ENCODE peak calls at places on chromosomes 11 and 22, in six cellular contexts. D, R, S, V, G and X are unnamed samples. For H3K36me3, the result is how much of the 10 kb centered on the place peaks cover.

GRCh38 chr22:44398791-44399190 is 86.0 kb upstream of the SHISAL1 start:
- DNase-seq in R (peak), D (no peak), S (no peak), G (no peak), V (no peak), X (peak)

GRCh38 chr11:125105921-125106320 is 5.5 kb downstream of the TMEM218 start:
- DNase-seq in R (no peak), D (no peak), G (no peak), V (no peak), S (no peak), X (no peak)

GRCh38 chr11:117816151-117816741 is 8.3 kb downstream of the FXYD2 start:
- DNase-seq in V (peak), S (no peak), R (no peak), G (no peak), D (no peak), X (no peak)

GRCh38 chr22:29773233-29773632 is 6.1 kb downstream of the UQCR10 start:
- DNase-seq in D (no peak), S (peak), R (no peak), G (no peak), V (no peak), X (no peak)

GRCh38 chr11:43327987-43328386 is 16.2 kb downstream of the API5 start:
- DNase-seq in D (no peak), S (no peak), V (peak), G (peak), R (no peak), X (no peak)

GRCh38 chr11:69969890-69970784 is 108.0 kb upstream of the ANO1 start:
- DNase-seq in V (no peak), D (no peak), S (no peak), G (peak), R (no peak), X (no peak)

GRCh38 chr11:128432926-128433325 is 154.4 kb downstream of the ETS1 start:
- DNase-seq in V (no peak), G (no peak), D (no peak), S (no peak), R (no peak), X (no peak)

GRCh38 chr11:94593030-94593429 is 25.9 kb downstream of the PIWIL4 start:
- DNase-seq in G (no peak), V (no peak), R (no peak), S (no peak), D (no peak), X (no peak)

GRCh38 chr11:26801601-26802000 is 79.7 kb upstream of the SLC5A12 start:
- DNase-seq in S (no peak), D (no peak), R (no peak), V (no peak), G (no peak), X (no peak)

GRCh38 chr11:117900144-117900651 is 23.7 kb upstream of the FXYD6 start:
- DNase-seq in G (no peak), R (peak), S (no peak), V (no peak), D (no peak), X (no peak)

GRCh38 chr11:85953491-85954143 is 98.4 kb downstream of the CCDC83 start:
- DNase-seq in G (no peak), S (no peak), V (no peak), R (no peak), D (no peak), X (no peak)

GRCh38 chr22:42077486-42078125 is 1.9 kb upstream of the SMDT1 start:
- DNase-seq in V (no peak), G (no peak), R (peak), S (no peak), D (no peak), X (no peak)

GRCh38 chr11:1283091-1283511 is 26.3 kb downstream of the TOLLIP start:
- DNase-seq in R (no peak), S (no peak), V (no peak), G (no peak), D (no peak), X (no peak)
- H3K36me3 ChIP-seq in R (half or more), S (under half), V (under half), G (under half), D (under half), X (under half)

DNA sequence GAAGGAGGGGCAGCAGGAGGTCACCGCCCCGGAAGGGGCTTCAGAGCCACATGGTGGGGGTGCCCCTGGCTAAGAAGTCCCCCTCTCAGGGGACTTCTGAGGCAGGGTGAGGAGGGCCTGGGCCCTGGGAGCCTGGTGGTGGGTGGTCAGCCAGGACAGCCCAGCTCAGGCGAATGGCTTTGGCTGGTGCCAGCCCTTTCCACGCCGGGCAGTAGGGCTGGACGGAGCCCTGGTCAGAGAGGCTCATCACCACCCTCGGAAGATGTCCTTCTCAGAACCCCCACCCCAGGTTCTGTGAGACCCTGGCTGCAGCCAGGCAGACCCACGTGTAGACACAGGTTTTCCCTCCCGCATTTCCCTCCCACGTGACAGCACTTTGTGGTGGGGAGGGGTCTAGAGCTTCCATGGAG is 35.9 kb downstream of the OSBPL5 start:
- DNase-seq in V (no peak), G (no peak), S (no peak), D (no peak), R (no peak), X (no peak)
- H3K36me3 ChIP-seq in V (under half), G (under half), S (under half), D (under half), R (under half), X (under half)

DNA sequence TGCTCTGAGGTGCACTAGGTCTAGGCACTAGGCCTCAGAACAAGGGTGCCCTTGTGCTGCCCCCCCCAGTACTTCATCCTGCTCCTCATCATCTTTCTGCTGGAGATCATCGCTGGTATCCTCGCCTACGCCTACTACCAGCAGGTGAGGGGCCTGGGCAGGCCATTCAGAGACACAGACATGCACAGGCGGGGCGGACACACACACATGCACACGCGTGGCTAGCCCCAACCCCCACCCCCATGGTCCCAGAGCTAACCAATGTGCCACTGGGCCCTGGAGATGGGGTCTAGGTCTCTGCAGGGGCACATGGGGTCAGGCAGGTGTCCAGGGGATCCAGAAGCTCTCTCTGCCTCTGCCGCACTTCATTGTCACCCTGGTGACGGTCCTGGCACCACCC is 3.9 kb downstream of the CD151 start:
- DNase-seq in R (no peak), D (no peak), G (no peak), S (no peak), V (no peak), X (no peak)
- H3K36me3 ChIP-seq in R (under half), D (under half), G (under half), S (under half), V (half or more), X (under half)

GRCh38 chr11:46745328-46745727 is 26.3 kb downstream of the F2 start:
- DNase-seq in S (no peak), G (no peak), R (no peak), V (no peak), D (no peak), X (no peak)
- H3K36me3 ChIP-seq in S (half or more), G (under half), R (half or more), V (half or more), D (half or more), X (under half)

DNA sequence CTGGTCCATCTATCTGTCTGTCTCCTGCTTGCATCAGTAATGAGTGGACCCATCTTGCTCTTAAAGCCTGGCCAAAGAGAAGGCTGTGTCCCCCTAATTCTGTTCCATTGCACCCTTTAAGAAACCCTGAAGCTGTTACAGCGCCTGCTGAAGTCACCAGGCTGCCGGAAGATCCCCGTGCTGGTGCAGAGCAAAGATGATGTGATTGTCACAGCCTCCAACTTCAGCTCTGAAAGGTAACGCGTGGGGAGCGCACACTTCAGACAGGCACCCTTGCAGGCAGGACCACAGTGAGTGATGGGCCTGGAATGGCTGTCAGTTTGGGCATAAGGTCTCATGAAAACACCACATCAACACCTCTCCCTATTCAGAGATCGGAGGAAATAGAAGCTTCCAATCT is 18.4 kb downstream of the GTPBP1 start:
- DNase-seq in V (no peak), S (no peak), R (peak), D (no peak), G (no peak), X (no peak)
- H3K36me3 ChIP-seq in V (under half), S (under half), R (half or more), D (half or more), G (under half), X (half or more)